ENCODE peak calls at places on chromosomes 2 and 18, in four cellular contexts. One of them, this sample, is unnamed.

GRCh38 chr2:47686018-47686417 is 96.9 kb upstream of the MSH6 start:
- DNase-seq in HepG2: peak
- DNase-seq in K562: no peak
- DNase-seq in GM23338: no peak
- DNase-seq in this sample: no peak

GRCh38 chr2:39593439-39594393 is 72.0 kb upstream of the TMEM178A start:
- DNase-seq in K562: no peak
- DNase-seq in GM23338: peak
- DNase-seq in HepG2: peak
- DNase-seq in this sample: no peak

GRCh38 chr18:59272971-59273935 is at the start of gene RAX:
- DNase-seq in HepG2: no peak
- DNase-seq in GM23338: peak
- DNase-seq in K562: peak
- DNase-seq in this sample: no peak

GRCh38 chr18:6207119-6207518 is 207.6 kb downstream of the L3MBTL4 start:
- DNase-seq in GM23338: peak
- DNase-seq in K562: no peak
- DNase-seq in HepG2: no peak
- DNase-seq in this sample: no peak

GRCh38 chr2:176455865-176456291 is 186.6 kb downstream of the MTX2 start:
- DNase-seq in K562: peak
- DNase-seq in HepG2: no peak
- DNase-seq in GM23338: peak
- DNase-seq in this sample: no peak

GRCh38 chr2:201909961-201910361 is 103.6 kb downstream of the CDK15 start:
- DNase-seq in HepG2: no peak
- DNase-seq in K562: no peak
- DNase-seq in GM23338: no peak
- DNase-seq in this sample: no peak

GRCh38 chr2:221943078-221943810 is 355.6 kb downstream of the PAX3 start:
- DNase-seq in K562: no peak
- DNase-seq in GM23338: no peak
- DNase-seq in HepG2: no peak
- DNase-seq in this sample: no peak

GRCh38 chr2:167681646-167682045 is 565.7 kb downstream of the STK39 start:
- DNase-seq in HepG2: no peak
- DNase-seq in K562: no peak
- DNase-seq in GM23338: no peak
- DNase-seq in this sample: no peak

GRCh38 chr2:127124426-127124825 is 17.5 kb upstream of the BIN1 start:
- DNase-seq in HepG2: no peak
- DNase-seq in K562: no peak
- DNase-seq in GM23338: no peak
- DNase-seq in this sample: no peak

GRCh38 chr2:68753318-68753717 is 18.7 kb downstream of the ARHGAP25 start:
- DNase-seq in GM23338: no peak
- DNase-seq in HepG2: no peak
- DNase-seq in K562: no peak
- DNase-seq in this sample: no peak

GRCh38 chr18:30457156-30457555 is 585.4 kb downstream of the DSC3 start:
- DNase-seq in K562: no peak
- DNase-seq in GM23338: no peak
- DNase-seq in HepG2: no peak
- DNase-seq in this sample: no peak

GRCh38 chr2:178057179-178057578 is 15.4 kb downstream of the PDE11A start:
- DNase-seq in HepG2: no peak
- DNase-seq in GM23338: no peak
- DNase-seq in K562: no peak
- DNase-seq in this sample: no peak

GRCh38 chr2:134361648-134362047 is 107.8 kb downstream of the MGAT5 start:
- DNase-seq in GM23338: no peak
- DNase-seq in HepG2: peak
- DNase-seq in K562: no peak
- DNase-seq in this sample: no peak

GRCh38 chr2:174667461-174667860 is 69.9 kb upstream of the WIPF1 start:
- DNase-seq in HepG2: no peak
- DNase-seq in K562: no peak
- DNase-seq in GM23338: peak
- DNase-seq in this sample: no peak

GRCh38 chr2:64857581-64858471 is 131.4 kb upstream of the SLC1A4 start:
- DNase-seq in GM23338: peak
- DNase-seq in K562: no peak
- DNase-seq in HepG2: no peak
- DNase-seq in this sample: no peak

GRCh38 chr18:9516437-9517064 is 41.2 kb downstream of the RALBP1 start:
- DNase-seq in HepG2: peak
- DNase-seq in GM23338: peak
- DNase-seq in K562: peak
- DNase-seq in this sample: no peak

GRCh38 chr2:24015562-24016375 is 5.9 kb downstream of the MFSD2B start:
- DNase-seq in K562: no peak
- DNase-seq in HepG2: peak
- DNase-seq in GM23338: peak
- DNase-seq in this sample: no peak

GRCh38 chr2:197306691-197307030 is 3.9 kb downstream of the ANKRD44 start:
- DNase-seq in GM23338: no peak
- DNase-seq in K562: no peak
- DNase-seq in HepG2: no peak
- DNase-seq in this sample: peak

GRCh38 chr2:190216829-190217228 is 102.8 kb downstream of the HIBCH start:
- DNase-seq in K562: peak
- DNase-seq in HepG2: peak
- DNase-seq in GM23338: peak
- DNase-seq in this sample: no peak

GRCh38 chr2:69185807-69186206 is 172.8 kb downstream of the ANTXR1 start:
- DNase-seq in HepG2: no peak
- DNase-seq in GM23338: no peak
- DNase-seq in K562: no peak
- DNase-seq in this sample: no peak

GRCh38 chr2:109365131-109365530 is 236.1 kb downstream of the SH3RF3 start:
- DNase-seq in GM23338: no peak
- DNase-seq in K562: no peak
- DNase-seq in HepG2: no peak
- DNase-seq in this sample: no peak

GRCh38 chr18:827093-827677 is 15.1 kb upstream of the YES1 start:
- DNase-seq in GM23338: no peak
- DNase-seq in HepG2: no peak
- DNase-seq in K562: no peak
- DNase-seq in this sample: no peak

GRCh38 chr2:174062934-174063333 is 97.8 kb upstream of the SP3 start:
- DNase-seq in HepG2: no peak
- DNase-seq in K562: no peak
- DNase-seq in GM23338: no peak
- DNase-seq in this sample: no peak

GRCh38 chr2:231181848-231182247 is 16.6 kb upstream of the ARMC9 start:
- DNase-seq in K562: peak
- DNase-seq in GM23338: no peak
- DNase-seq in HepG2: peak
- DNase-seq in this sample: no peak

GRCh38 chr2:179165356-179166000 is 99.2 kb downstream of the SESTD1 start:
- DNase-seq in HepG2: no peak
- DNase-seq in GM23338: peak
- DNase-seq in K562: no peak
- DNase-seq in this sample: no peak

GRCh38 chr2:53672881-53673522 is 94.6 kb upstream of the CHAC2 start:
- DNase-seq in GM23338: no peak
- DNase-seq in HepG2: no peak
- DNase-seq in K562: no peak
- DNase-seq in this sample: no peak

GRCh38 chr2:134468093-134468640 is 214.3 kb downstream of the MGAT5 start:
- DNase-seq in HepG2: no peak
- DNase-seq in K562: no peak
- DNase-seq in GM23338: no peak
- DNase-seq in this sample: no peak

GRCh38 chr2:216426166-216426777 is 14.0 kb downstream of the SMARCAL1 start:
- DNase-seq in K562: no peak
- DNase-seq in HepG2: no peak
- DNase-seq in GM23338: no peak
- DNase-seq in this sample: no peak

GRCh38 chr2:68653538-68653982 is 10.2 kb downstream of the PROKR1 start:
- DNase-seq in HepG2: no peak
- DNase-seq in K562: peak
- DNase-seq in GM23338: no peak
- DNase-seq in this sample: no peak

GRCh38 chr2:230416061-230416721 is at the start of gene SP100:
- DNase-seq in GM23338: peak
- DNase-seq in K562: peak
- DNase-seq in HepG2: peak
- DNase-seq in this sample: peak

GRCh38 chr2:190068764-190069163 is 6.2 kb upstream of the MSTN start:
- DNase-seq in GM23338: no peak
- DNase-seq in HepG2: no peak
- DNase-seq in K562: no peak
- DNase-seq in this sample: no peak

GRCh38 chr2:159090514-159091201 is 122.2 kb downstream of the TANC1 start:
- DNase-seq in K562: no peak
- DNase-seq in HepG2: no peak
- DNase-seq in GM23338: no peak
- DNase-seq in this sample: no peak

GRCh38 chr2:132253496-132254305 is 91.9 kb upstream of the ANKRD30BL start:
- DNase-seq in GM23338: no peak
- DNase-seq in K562: no peak
- DNase-seq in HepG2: no peak
- DNase-seq in this sample: no peak

GRCh38 chr2:182870227-182870626 is 3.8 kb upstream of the FRZB start:
- DNase-seq in GM23338: peak
- DNase-seq in K562: peak
- DNase-seq in HepG2: peak
- DNase-seq in this sample: no peak

GRCh38 chr2:46656640-46657039 is 177.3 kb downstream of the TMEM247 start:
- DNase-seq in HepG2: no peak
- DNase-seq in K562: no peak
- DNase-seq in GM23338: no peak
- DNase-seq in this sample: no peak
- TF ChIP-seq CTCF in HepG2: no peak
- TF ChIP-seq CTCF in K562: no peak
- TF ChIP-seq CTCF in GM23338: no peak
- TF ChIP-seq CTCF in this sample: no peak

DNA sequence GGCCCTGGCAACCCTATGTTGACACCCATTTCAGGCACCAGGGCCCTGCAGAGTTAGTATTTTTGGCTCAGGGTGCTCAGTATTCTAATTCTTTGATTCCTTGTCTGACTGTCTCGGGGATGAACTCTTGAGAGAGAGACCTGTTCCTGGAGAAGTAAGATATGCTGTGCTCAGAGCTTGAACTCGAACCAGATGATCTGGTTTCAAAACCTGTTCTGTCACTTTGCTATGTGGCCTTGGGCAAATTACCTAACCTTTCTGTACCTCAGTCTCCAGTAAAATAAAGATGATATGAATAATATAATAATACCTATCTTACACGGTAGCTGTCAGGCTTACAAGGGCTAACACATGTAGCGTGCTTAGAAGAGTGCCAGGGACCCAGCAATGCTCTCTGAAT is 294.2 kb downstream of the DYSF start:
- DNase-seq in K562: no peak
- DNase-seq in HepG2: no peak
- DNase-seq in GM23338: no peak
- DNase-seq in this sample: no peak
- H3K27ac ChIP-seq in K562: peak
- H3K27ac ChIP-seq in HepG2: no peak
- H3K27ac ChIP-seq in GM23338: no peak
- H3K27ac ChIP-seq in this sample: peak

DNA sequence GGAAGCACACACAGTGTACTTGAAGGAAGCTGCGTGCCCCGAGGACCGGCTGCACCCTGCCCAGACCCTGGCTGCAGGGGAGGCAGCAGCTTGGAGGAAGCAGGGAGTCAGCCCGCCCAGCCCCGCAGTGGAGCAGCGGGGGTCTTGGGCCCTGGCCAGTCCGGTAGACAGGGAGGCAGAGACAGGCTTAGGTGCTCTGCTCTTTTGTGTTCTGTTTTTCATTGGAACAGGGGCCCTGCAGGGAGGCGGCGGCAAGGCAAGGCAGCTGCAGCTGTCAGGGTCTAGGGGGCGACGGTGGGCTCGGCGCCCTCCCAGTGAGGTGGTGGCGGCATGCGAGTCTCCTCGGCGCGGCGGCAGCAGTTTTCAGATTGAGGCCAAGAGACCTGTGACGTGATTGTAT is 53.3 kb upstream of the TFCP2L1 start:
- DNase-seq in K562: no peak
- DNase-seq in GM23338: peak
- DNase-seq in HepG2: no peak
- DNase-seq in this sample: no peak
- TF ChIP-seq POLR2AphosphoS5 in K562: no peak
- TF ChIP-seq POLR2AphosphoS5 in GM23338: no peak
- TF ChIP-seq POLR2AphosphoS5 in HepG2: no peak
- TF ChIP-seq POLR2AphosphoS5 in this sample: no peak

DNA sequence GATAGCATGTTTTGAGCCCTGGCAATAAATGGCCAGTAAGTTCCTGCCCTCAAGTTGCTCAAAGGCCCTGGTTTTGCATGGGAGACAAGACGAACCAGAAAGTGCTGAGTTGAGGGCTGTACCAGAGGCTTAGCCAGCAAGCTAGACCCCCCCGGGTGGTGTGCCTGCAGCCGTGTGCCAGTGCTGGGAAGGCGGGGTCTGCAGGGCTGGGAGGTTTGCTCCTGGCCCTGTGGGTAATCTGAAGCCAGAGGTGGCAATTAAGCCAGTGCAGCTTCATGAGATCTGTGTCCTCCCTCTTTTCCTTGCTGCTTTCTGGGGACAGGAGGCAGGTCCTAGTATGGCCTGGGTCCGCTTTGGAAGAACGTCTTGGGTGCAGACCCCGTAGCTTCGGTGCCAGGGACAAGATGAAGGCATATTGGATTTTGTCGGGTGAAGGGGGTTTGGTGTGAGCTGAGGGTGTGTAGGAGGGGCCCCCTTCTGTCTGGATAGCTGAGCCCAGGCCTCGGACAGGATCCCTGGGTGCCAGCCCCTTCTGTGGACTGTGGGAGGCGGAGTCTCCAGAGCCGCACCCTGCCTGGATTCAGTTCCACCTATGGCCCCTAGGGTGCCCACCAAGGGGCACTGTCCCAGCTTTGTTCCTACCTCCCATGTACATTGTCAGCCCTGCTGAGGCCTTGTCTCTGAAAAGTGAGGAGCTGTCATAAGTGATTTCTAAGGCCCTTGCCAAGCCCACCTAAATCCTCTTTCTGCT is 15.6 kb downstream of the ATOH8 start:
- DNase-seq in K562: peak
- DNase-seq in GM23338: peak
- DNase-seq in HepG2: peak
- DNase-seq in this sample: no peak
- TF ChIP-seq CTCF in K562: peak
- TF ChIP-seq CTCF in GM23338: peak
- TF ChIP-seq CTCF in HepG2: peak
- TF ChIP-seq CTCF in this sample: peak

DNA sequence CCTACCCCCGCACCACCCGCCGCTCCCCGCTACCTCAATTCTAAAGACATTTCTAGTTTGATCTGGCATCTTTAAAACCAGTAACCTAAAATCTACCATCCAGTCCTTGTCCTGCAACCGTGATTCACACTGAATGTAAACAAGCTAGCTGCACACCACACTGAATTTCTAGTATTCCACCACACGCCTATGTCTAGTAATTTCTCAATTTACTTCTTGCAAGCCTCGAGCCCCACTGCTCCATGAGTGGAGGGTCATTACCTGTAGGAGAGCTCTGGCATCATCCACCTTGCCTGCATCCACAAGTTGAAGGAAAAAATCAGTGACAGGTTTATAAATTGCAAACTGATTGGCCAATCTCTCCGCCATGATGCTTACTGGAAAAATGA is 60.2 kb downstream of the ABCG8 start:
- DNase-seq in GM23338: no peak
- DNase-seq in K562: no peak
- DNase-seq in HepG2: no peak
- DNase-seq in this sample: no peak
- H3K27ac ChIP-seq in GM23338: no peak
- H3K27ac ChIP-seq in K562: no peak
- H3K27ac ChIP-seq in HepG2: no peak
- H3K27ac ChIP-seq in this sample: no peak